ENCODE peak calls at places on chromosome 4, in ten cellular contexts. T is SJSA1; O is tibial artery; L is right atrium auricular region; A is heart right ventricle; Y is heart left ventricle; E is CD4-positive, alpha-beta memory T cell; C is A673; S is ascending aorta; J is adipocyte. M is an unnamed sample. For H3K9me3 and H3K27me3, the result is how much of the 10 kb centered on the place peaks cover.

GRCh38 chr4:102554482-102554881 is 53.3 kb downstream of the NFKB1 start:
- DNase-seq in T (peak), O (peak), L (peak), A (peak), Y (peak), E (no peak), C (no peak), S (no peak), J (no peak), M (no peak)

GRCh38 chr4:174181827-174182226 is 101.6 kb downstream of the FBXO8 start:
- DNase-seq in T (no peak), O (no peak), L (no peak), A (no peak), Y (no peak), E (no peak), C (no peak), S (no peak), J (no peak), M (no peak)

GRCh38 chr4:148054275-148054674 is 322.4 kb downstream of the ARHGAP10 start:
- DNase-seq in T (no peak), O (no peak), L (no peak), A (no peak), Y (no peak), E (no peak), C (peak), S (no peak), J (no peak), M (no peak)

GRCh38 chr4:131370846-131371245 is 1778.2 kb upstream of the PCDH10 start:
- DNase-seq in T (no peak), O (no peak), L (no peak), A (no peak), Y (no peak), E (no peak), C (peak), S (no peak), J (no peak), M (no peak)

GRCh38 chr4:141642711-141643110 is 6.3 kb downstream of the IL15 start:
- DNase-seq in T (no peak), O (no peak), L (no peak), A (no peak), Y (no peak), E (no peak), C (no peak), S (no peak), J (no peak), M (no peak)

GRCh38 chr4:13476915-13477314 is 7.2 kb downstream of the RAB28 start:
- DNase-seq in T (no peak), O (no peak), L (no peak), A (no peak), Y (no peak), E (no peak), C (no peak), S (no peak), J (peak), M (no peak)

GRCh38 chr4:99593781-99594636 is 19.4 kb downstream of the MTTP start:
- DNase-seq in T (no peak), O (no peak), L (no peak), A (no peak), Y (no peak), E (no peak), C (no peak), S (no peak), J (no peak), M (no peak)

GRCh38 chr4:38207110-38207457 is 246.9 kb downstream of the PTTG2 start:
- DNase-seq in T (no peak), O (no peak), L (no peak), A (no peak), Y (no peak), E (no peak), C (no peak), S (no peak), J (no peak), M (no peak)

GRCh38 chr4:94390804-94391410 is 48.3 kb upstream of the HPGDS start:
- DNase-seq in T (no peak), O (no peak), L (no peak), A (no peak), Y (no peak), E (peak), C (peak), S (no peak), J (peak), M (no peak)

GRCh38 chr4:149735796-149736195 is 79.8 kb downstream of the IQCM start:
- DNase-seq in T (no peak), O (no peak), L (no peak), A (no peak), Y (no peak), E (no peak), C (peak), S (no peak), J (peak), M (no peak)

GRCh38 chr4:173666-174314 is 49.5 kb downstream of the ZNF718 start:
- DNase-seq in T (no peak), O (no peak), L (no peak), A (no peak), Y (no peak), E (no peak), C (no peak), S (no peak), J (no peak), M (no peak)
- H3K9me3 ChIP-seq in T (under half), O (half or more), L (under half), A (half or more), Y (half or more), E (half or more), C (under half), S (half or more), J (half or more), M (under half)

GRCh38 chr4:8582436-8582835 is 2.2 kb downstream of the GPR78 start:
- DNase-seq in T (no peak), O (no peak), L (no peak), A (no peak), Y (no peak), E (no peak), C (no peak), S (no peak), J (no peak), M (no peak)
- H3K27me3 ChIP-seq in T (under half), O (half or more), L (under half), A (half or more), Y (half or more), E (under half), C (half or more), S (under half), J (half or more), M (under half)

GRCh38 chr4:212438-213174 is 88.3 kb downstream of the ZNF718 start:
- DNase-seq in T (no peak), O (peak), L (peak), A (peak), Y (peak), E (no peak), C (peak), S (peak), J (peak), M (no peak)
- H3K9me3 ChIP-seq in T (under half), O (under half), L (under half), A (under half), Y (under half), E (under half), C (under half), S (under half), J (under half), M (under half)

DNA sequence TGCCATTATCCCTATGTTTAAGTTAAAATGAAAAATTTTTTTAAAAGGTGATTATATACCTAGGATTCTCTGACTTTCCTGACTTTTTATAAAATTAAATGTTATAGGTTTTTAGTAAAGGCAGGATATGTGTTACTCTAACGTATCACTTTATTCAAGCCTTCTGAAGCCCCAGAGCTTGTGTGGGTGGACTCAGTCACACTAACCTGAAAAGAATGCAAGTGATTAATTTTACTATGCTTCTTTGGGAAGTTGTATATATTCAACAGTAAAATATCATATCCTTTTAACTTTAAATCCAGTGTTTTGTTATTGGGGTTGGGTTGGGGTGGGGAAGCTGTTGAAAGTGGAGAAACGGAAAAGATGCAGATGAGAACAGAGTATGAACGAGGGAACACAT is 22.8 kb downstream of the PDLIM3 start:
- DNase-seq in T (no peak), O (no peak), L (no peak), A (no peak), Y (no peak), E (no peak), C (no peak), S (no peak), J (peak), M (peak)
- H3K27me3 ChIP-seq in T (under half), O (under half), L (under half), A (half or more), Y (under half), E (under half), C (under half), S (under half), J (under half), M (under half)